ENCODE peak calls at places on chromosomes 12 and 14, in ten cellular contexts. E is RWPE1; V is activated CD4-positive, alpha-beta T cell treated with anti-CD3 and anti-CD28 coated beads, Interleukin-2, amount 50 U/mL, for 24 hours; N is dermis blood vessel endothelial cell; O is left ventricle myocardium inferior; F is NCI-H2081; R is nephron progenitor cell; A is myocyte; D is iPS-NIHi11; J is NCI-H2227 treated with DMSO at 0.1 percent for 48 hours. X is an unnamed sample.

GRCh38 chr12:118336123-118336522 is 36.6 kb downstream of the TAOK3 start:
- DNase-seq in E (no peak), V (no peak), N (no peak), O (no peak), F (no peak), R (no peak), A (no peak), D (no peak), J (no peak), X (no peak)

GRCh38 chr14:65824285-65824977 is 411.9 kb downstream of the FUT8 start:
- DNase-seq in E (peak; percentile 54), V (peak; percentile 59), N (peak; percentile 83), O (no peak), F (peak; percentile 74), R (peak; percentile 70), A (peak; percentile 75), D (peak; percentile 75), J (peak; percentile 71), X (peak; percentile 80)

GRCh38 chr12:29428630-29429029 is 47.7 kb upstream of the ERGIC2 start:
- DNase-seq in E (peak; percentile 69), V (no peak), N (peak; percentile 63), O (no peak), F (no peak), R (no peak), A (peak; percentile 56), D (peak; percentile 9), J (no peak), X (no peak)

GRCh38 chr14:50348933-50349332 is 36.8 kb downstream of the DMAC2L start:
- DNase-seq in E (no peak), V (no peak), N (no peak), O (no peak), F (no peak), R (no peak), A (no peak), D (no peak), J (no peak), X (no peak)

GRCh38 chr12:42609605-42610004 is 20.1 kb upstream of the PRICKLE1 start:
- DNase-seq in E (no peak), V (no peak), N (no peak), O (no peak), F (no peak), R (no peak), A (no peak), D (no peak), J (no peak), X (no peak)

GRCh38 chr12:110966081-110966760 is 45.8 kb upstream of the MYL2 start:
- DNase-seq in E (no peak), V (no peak), N (no peak), O (no peak), F (no peak), R (no peak), A (no peak), D (no peak), J (no peak), X (no peak)

GRCh38 chr14:102928412-102929348 is 6.2 kb downstream of the AMN start:
- DNase-seq in E (peak; percentile 59), V (peak; percentile 58), N (peak; percentile 26), O (peak; percentile 58), F (no peak), R (peak; percentile 89), A (no peak), D (peak; percentile 91), J (peak; percentile 42), X (peak; percentile 92)

GRCh38 chr14:101717663-101718490 is 43.6 kb upstream of the PPP2R5C start:
- DNase-seq in E (no peak), V (no peak), N (no peak), O (no peak), F (no peak), R (no peak), A (no peak), D (no peak), J (no peak), X (no peak)

GRCh38 chr14:72822946-72823611 is 70.8 kb downstream of the DPF3 start:
- DNase-seq in E (no peak), V (no peak), N (no peak), O (peak; percentile 58), F (no peak), R (no peak), A (peak; percentile 17), D (no peak), J (no peak), X (no peak)

GRCh38 chr14:32073537-32074189 is 3.4 kb upstream of the ARHGAP5 start:
- DNase-seq in E (peak; percentile 67), V (peak; percentile 53), N (peak; percentile 89), O (no peak), F (peak; percentile 78), R (peak; percentile 37), A (peak; percentile 82), D (peak; percentile 49), J (peak; percentile 65), X (peak; percentile 89)

GRCh38 chr14:99231850-99232401 is 40.1 kb downstream of the BCL11B start:
- DNase-seq in E (no peak), V (no peak), N (no peak), O (no peak), F (no peak), R (peak; percentile 67), A (no peak), D (peak; percentile 73), J (no peak), X (peak; percentile 94)

GRCh38 chr14:50222061-50222613 is 9.2 kb downstream of the SOS2 start:
- DNase-seq in E (no peak), V (no peak), N (no peak), O (no peak), F (no peak), R (no peak), A (no peak), D (no peak), J (no peak), X (no peak)

GRCh38 chr12:52203126-52203921 is 11.5 kb upstream of the KRT80 start:
- DNase-seq in E (no peak), V (no peak), N (peak; percentile 78), O (peak; percentile 42), F (peak; percentile 79), R (peak; percentile 38), A (peak; percentile 50), D (peak; percentile 37), J (peak; percentile 18), X (peak; percentile 90)

GRCh38 chr14:91372680-91373495 is 44.7 kb downstream of the CCDC88C start:
- DNase-seq in E (no peak), V (no peak), N (no peak), O (no peak), F (peak; percentile 86), R (no peak), A (no peak), D (no peak), J (no peak), X (no peak)

GRCh38 chr12:118302053-118302452 is 70.7 kb downstream of the TAOK3 start:
- DNase-seq in E (peak; percentile 44), V (no peak), N (peak; percentile 36), O (no peak), F (no peak), R (no peak), A (no peak), D (no peak), J (no peak), X (no peak)

GRCh38 chr12:71904629-71905028 is 34.0 kb upstream of the TPH2 start:
- DNase-seq in E (no peak), V (no peak), N (peak; percentile 10), O (no peak), F (no peak), R (no peak), A (no peak), D (no peak), J (no peak), X (no peak)

GRCh38 chr12:111995782-111996480 is 17.0 kb downstream of the TMEM116 start:
- DNase-seq in E (no peak), V (no peak), N (no peak), O (no peak), F (no peak), R (no peak), A (no peak), D (no peak), J (no peak), X (no peak)

GRCh38 chr12:107731376-107731775 is 29.6 kb downstream of the PRDM4 start:
- DNase-seq in E (peak; percentile 13), V (no peak), N (peak; percentile 37), O (no peak), F (no peak), R (no peak), A (no peak), D (no peak), J (no peak), X (no peak)

GRCh38 chr12:92444763-92445162 is 258.0 kb upstream of the PLEKHG7 start:
- DNase-seq in E (no peak), V (no peak), N (no peak), O (no peak), F (no peak), R (no peak), A (no peak), D (no peak), J (no peak), X (no peak)

GRCh38 chr14:73239463-73240241 is 2.3 kb downstream of the PAPLN start:
- DNase-seq in E (no peak), V (no peak), N (peak; percentile 65), O (peak; percentile 51), F (no peak), R (peak; percentile 62), A (peak; percentile 75), D (peak; percentile 73), J (no peak), X (peak; percentile 54)

GRCh38 chr12:117038023-117038680 is 61.1 kb downstream of the TESC start:
- DNase-seq in E (no peak), V (no peak), N (no peak), O (no peak), F (no peak), R (no peak), A (no peak), D (no peak), J (no peak), X (no peak)

GRCh38 chr14:100051543-100051942 is 13.7 kb upstream of the EVL start:
- DNase-seq in E (no peak), V (no peak), N (no peak), O (no peak), F (peak; percentile 57), R (no peak), A (no peak), D (no peak), J (no peak), X (no peak)

GRCh38 chr14:72104011-72104613 is 171.9 kb downstream of the RGS6 start:
- DNase-seq in E (peak; percentile 37), V (peak; percentile 15), N (peak; percentile 5), O (no peak), F (no peak), R (peak; percentile 58), A (peak; percentile 9), D (peak; percentile 77), J (no peak), X (peak; percentile 22)

GRCh38 chr14:83992857-83993256 is 1537.1 kb upstream of the FLRT2 start:
- DNase-seq in E (no peak), V (no peak), N (no peak), O (no peak), F (no peak), R (no peak), A (no peak), D (no peak), J (no peak), X (no peak)

GRCh38 chr12:108747563-108747962 is 16.2 kb upstream of the CORO1C start:
- DNase-seq in E (no peak), V (no peak), N (no peak), O (no peak), F (no peak), R (no peak), A (no peak), D (no peak), J (no peak), X (no peak)

GRCh38 chr12:130480887-130481286 is 143.2 kb downstream of the PIWIL1 start:
- DNase-seq in E (no peak), V (no peak), N (no peak), O (no peak), F (no peak), R (no peak), A (no peak), D (no peak), J (no peak), X (no peak)

GRCh38 chr12:20212036-20212435 is 156.3 kb upstream of the PDE3A start:
- DNase-seq in E (no peak), V (no peak), N (peak; percentile 52), O (no peak), F (no peak), R (no peak), A (no peak), D (no peak), J (no peak), X (no peak)

GRCh38 chr12:66017736-66018135 is 112.8 kb downstream of the LLPH start:
- DNase-seq in E (no peak), V (no peak), N (no peak), O (no peak), F (no peak), R (no peak), A (no peak), D (no peak), J (no peak), X (no peak)

X was measured in left kidney.